ENCODE peak calls at places on chromosomes 3 and 15, in four cellular contexts. X, D, J and S are unnamed samples.

GRCh38 chr3:159149633-159150032 is 347.8 kb downstream of the MFSD1 start:
- DNase-seq in X (no peak), D (no peak), J (peak; percentile 52), S (no peak)

GRCh38 chr3:17039579-17039978 is 154.8 kb downstream of the PLCL2 start:
- DNase-seq in X (peak; percentile 84), D (no peak), J (no peak), S (no peak)

GRCh38 chr15:90039996-90040395 is 38.9 kb downstream of the ZNF710 start:
- DNase-seq in X (no peak), D (no peak), J (no peak), S (peak; percentile 48)

GRCh38 chr3:190644035-190644434 is 130.2 kb downstream of the IL1RAP start:
- DNase-seq in X (no peak), D (no peak), J (no peak), S (no peak)

GRCh38 chr3:121696190-121696589 is 35.5 kb upstream of the HCLS1 start:
- DNase-seq in X (no peak), D (no peak), J (no peak), S (no peak)

GRCh38 chr3:124558898-124559649 is 171.2 kb upstream of the UMPS start:
- DNase-seq in X (peak; percentile 36), D (peak; percentile 88), J (peak; percentile 66), S (peak; percentile 68)

GRCh38 chr3:63333815-63334214 is 55.7 kb downstream of the SYNPR start:
- DNase-seq in X (no peak), D (no peak), J (no peak), S (no peak)

GRCh38 chr15:68526269-68526668 is 52.5 kb upstream of the CORO2B start:
- DNase-seq in X (no peak), D (no peak), J (no peak), S (no peak)

GRCh38 chr3:150680562-150680961 is 23.2 kb downstream of the ERICH6 start:
- DNase-seq in X (no peak), D (no peak), J (no peak), S (no peak)
- H3K4me3 ChIP-seq in X (no peak overlapping the region), D (no peak overlapping the region), J (no peak overlapping the region), S (no peak overlapping the region)

GRCh38 chr3:144585953-144586352 is 614.3 kb downstream of the DIPK2A start:
- DNase-seq in X (no peak), D (no peak), J (no peak), S (no peak)

GRCh38 chr3:144585408-144585807 is 613.8 kb downstream of the DIPK2A start:
- DNase-seq in X (no peak), D (no peak), J (no peak), S (no peak)

GRCh38 chr3:144586382-144586781 is 614.8 kb downstream of the DIPK2A start:
- DNase-seq in X (no peak), D (no peak), J (no peak), S (no peak)

DNA sequence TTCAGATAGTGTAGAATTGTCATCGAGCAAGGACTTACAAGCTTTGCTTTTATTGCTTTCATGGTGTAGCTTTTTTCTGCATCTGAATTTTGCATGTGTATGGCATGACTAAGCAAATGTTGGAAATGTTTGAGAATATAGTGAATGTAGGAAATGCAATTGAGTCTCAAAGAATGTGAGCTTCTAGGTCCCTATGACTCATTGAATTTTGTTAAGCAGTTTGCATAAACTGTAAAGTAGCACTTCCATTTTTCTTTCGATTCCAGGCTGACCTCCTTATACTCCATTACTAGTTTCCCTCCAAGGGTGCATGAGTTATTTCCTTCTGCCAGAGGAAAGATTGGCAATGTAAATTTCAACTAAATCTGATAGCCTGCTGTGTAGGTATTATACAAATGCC is 619.2 kb downstream of the DIPK2A start:
- DNase-seq in X (peak; percentile 1), D (no peak), J (no peak), S (no peak)
- H3K27ac ChIP-seq in X (no peak overlapping the region), D (no peak overlapping the region), J (no peak overlapping the region), S (no peak overlapping the region)

GRCh38 chr15:63050737-63051700 is 8.5 kb downstream of the TPM1 start:
- DNase-seq in X (no peak), D (no peak), J (no peak), S (no peak)
- H3K4me3 ChIP-seq in X (peak overlapping the region; percentile 87), D (no peak overlapping the region), J (peak overlapping the region; percentile 19), S (no peak overlapping the region)

GRCh38 chr15:40856736-40857135 is 12.9 kb downstream of the SPINT1 start:
- DNase-seq in X (no peak), D (no peak), J (no peak), S (no peak)
- H3K27ac ChIP-seq in X (peak overlapping the region; percentile 59), D (no peak overlapping the region), J (no peak overlapping the region), S (peak overlapping the region; percentile 18)

GRCh38 chr3:183354874-183355273 is 73.5 kb downstream of the MCF2L2 start:
- DNase-seq in X (no peak), D (no peak), J (no peak), S (no peak)
- H3K4me3 ChIP-seq in X (no peak overlapping the region), D (no peak overlapping the region), J (no peak overlapping the region), S (no peak overlapping the region)

GRCh38 chr3:146157325-146158060 is 3.5 kb downstream of the PLOD2 start:
- DNase-seq in X (no peak), D (no peak), J (no peak), S (no peak)
- H3K27ac ChIP-seq in X (peak overlapping the region; percentile 87), D (no peak overlapping the region), J (no peak overlapping the region), S (peak overlapping the region; percentile 40)

GRCh38 chr3:73385538-73385937 is 239.2 kb downstream of the PDZRN3 start:
- DNase-seq in X (no peak), D (no peak), J (no peak), S (no peak)

GRCh38 chr3:73381551-73381950 is 243.2 kb downstream of the PDZRN3 start:
- DNase-seq in X (no peak), D (no peak), J (no peak), S (no peak)

GRCh38 chr3:73380735-73381532 is 243.8 kb downstream of the PDZRN3 start:
- DNase-seq in X (no peak), D (no peak), J (no peak), S (no peak)

GRCh38 chr3:73384091-73384906 is 240.4 kb downstream of the PDZRN3 start:
- DNase-seq in X (no peak), D (no peak), J (no peak), S (no peak)

DNA sequence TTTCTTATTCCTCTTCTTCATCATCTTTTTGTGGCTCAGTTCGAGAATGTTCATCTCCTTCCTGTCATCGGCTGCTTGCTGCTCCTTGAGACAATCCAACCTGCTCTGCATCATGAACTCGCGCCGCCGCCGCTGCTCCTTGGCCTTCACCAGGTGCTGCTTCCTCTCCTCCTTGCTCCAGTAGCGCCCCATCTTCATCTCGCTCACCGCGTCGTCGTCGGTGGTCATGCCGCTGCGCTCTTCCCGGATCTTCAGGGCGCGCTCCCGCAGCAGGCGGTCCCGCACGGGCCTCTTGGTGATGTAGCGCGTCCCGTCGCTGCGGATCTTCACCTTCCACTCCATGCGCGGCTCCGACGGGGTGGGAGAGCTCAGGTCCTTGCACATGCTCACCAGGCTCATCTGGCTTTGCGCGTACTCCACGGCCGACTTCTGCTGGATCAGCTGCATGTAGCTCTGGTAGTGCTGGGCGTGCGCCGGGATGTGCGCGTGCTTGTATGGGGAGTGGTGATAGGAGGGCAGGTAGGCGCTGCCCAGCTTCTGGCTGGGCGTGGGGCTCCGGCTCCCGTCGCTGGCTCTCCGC is 241.2 kb downstream of the PDZRN3 start:
- DNase-seq in X (no peak), D (peak; percentile 30), J (no peak), S (peak; percentile 67)
- H3K4me3 ChIP-seq in X (no peak overlapping the region), D (peak overlapping the region; percentile 34), J (no peak overlapping the region), S (no peak overlapping the region)

GRCh38 chr15:80587816-80588456 is 107.2 kb upstream of the ABHD17C start:
- DNase-seq in X (no peak), D (no peak), J (peak; percentile 34), S (no peak)
- H3K27ac ChIP-seq in X (peak overlapping the region; percentile 72), D (no peak overlapping the region), J (no peak overlapping the region), S (no peak overlapping the region)

DNA sequence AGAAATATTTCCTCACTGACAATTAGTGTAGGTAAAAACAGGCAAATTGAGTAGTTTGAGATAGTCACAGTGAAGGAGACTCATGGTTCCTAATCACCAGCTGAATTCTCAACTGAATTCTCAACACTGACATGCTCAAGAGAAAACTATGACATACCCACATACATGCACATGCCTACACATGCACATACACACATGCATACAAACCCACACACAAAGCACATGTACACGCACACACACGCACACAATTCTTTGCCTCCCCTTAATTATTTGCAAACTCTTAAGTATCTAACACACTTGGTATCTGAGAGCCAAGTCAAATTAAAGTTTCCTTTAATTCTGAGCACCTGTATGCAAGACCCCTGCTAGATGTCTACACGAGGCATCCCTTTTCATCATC is 111.8 kb downstream of the GABRB3 start:
- DNase-seq in X (no peak), D (no peak), J (no peak), S (no peak)
- H3K4me3 ChIP-seq in X (no peak overlapping the region), D (no peak overlapping the region), J (no peak overlapping the region), S (no peak overlapping the region)